ENCODE peak calls at places on chromosomes 4 and X, in five cellular contexts. G is fibroblast of pulmonary artery, R is astrocyte of the spinal cord, L is astrocyte of the cerebellum, C is body of pancreas. B is an unnamed sample.

GRCh38 chrX:47160781-47161180 is 15.8 kb downstream of the RBM10 start:
- DNase-seq in R (no peak), C (no peak), G (no peak), L (no peak), B (no peak)

GRCh38 chr4:93788712-93789111 is 39.8 kb upstream of the ATOH1 start:
- DNase-seq in R (peak), G (peak), C (no peak), L (peak), B (no peak)

GRCh38 chr4:88063634-88064296 is 56.3 kb downstream of the PKD2 start:
- DNase-seq in L (no peak), R (no peak), C (no peak), G (no peak), B (no peak)

GRCh38 chr4:5753766-5754528 is 42.9 kb downstream of the EVC start:
- DNase-seq in C (no peak), R (peak), G (peak), L (peak), B (peak)

GRCh38 chr4:140427104-140427918 is at the start of gene CLGN:
- DNase-seq in G (peak), L (peak), C (peak), R (peak), B (peak)

GRCh38 chr4:1208970-1209704 is 36.8 kb upstream of the SPON2 start:
- DNase-seq in L (no peak), R (no peak), G (peak), C (peak), B (peak)

GRCh38 chr4:173328236-173328901 is 5.8 kb downstream of the HMGB2 start:
- DNase-seq in R (no peak), G (no peak), L (no peak), C (no peak), B (no peak)

GRCh38 chr4:107862658-107863057 is 37.9 kb downstream of the SGMS2 start:
- DNase-seq in C (peak), R (peak), L (no peak), G (peak), B (peak)

GRCh38 chrX:7133036-7133412 is 14.5 kb upstream of the STS start:
- DNase-seq in L (no peak), R (peak), C (no peak), G (peak), B (no peak)

GRCh38 chr4:65917486-65917885 is 247.2 kb upstream of the EPHA5 start:
- DNase-seq in R (peak), G (peak), L (no peak), C (no peak), B (no peak)

GRCh38 chrX:48989483-48989882 is 12.6 kb downstream of the GRIPAP1 start:
- DNase-seq in L (no peak), C (no peak), G (peak), R (no peak), B (no peak)

GRCh38 chr4:108053281-108053701 is 63.6 kb downstream of the HADH start:
- DNase-seq in L (no peak), R (no peak), G (no peak), C (no peak), B (peak)

GRCh38 chr4:183906486-183906735 is 1.3 kb downstream of the STOX2 start:
- DNase-seq in G (no peak), C (no peak), L (no peak), R (no peak), B (no peak)
- H3K4me3 ChIP-seq in G (peak), C (peak), L (peak), R (peak), B (peak)

DNA sequence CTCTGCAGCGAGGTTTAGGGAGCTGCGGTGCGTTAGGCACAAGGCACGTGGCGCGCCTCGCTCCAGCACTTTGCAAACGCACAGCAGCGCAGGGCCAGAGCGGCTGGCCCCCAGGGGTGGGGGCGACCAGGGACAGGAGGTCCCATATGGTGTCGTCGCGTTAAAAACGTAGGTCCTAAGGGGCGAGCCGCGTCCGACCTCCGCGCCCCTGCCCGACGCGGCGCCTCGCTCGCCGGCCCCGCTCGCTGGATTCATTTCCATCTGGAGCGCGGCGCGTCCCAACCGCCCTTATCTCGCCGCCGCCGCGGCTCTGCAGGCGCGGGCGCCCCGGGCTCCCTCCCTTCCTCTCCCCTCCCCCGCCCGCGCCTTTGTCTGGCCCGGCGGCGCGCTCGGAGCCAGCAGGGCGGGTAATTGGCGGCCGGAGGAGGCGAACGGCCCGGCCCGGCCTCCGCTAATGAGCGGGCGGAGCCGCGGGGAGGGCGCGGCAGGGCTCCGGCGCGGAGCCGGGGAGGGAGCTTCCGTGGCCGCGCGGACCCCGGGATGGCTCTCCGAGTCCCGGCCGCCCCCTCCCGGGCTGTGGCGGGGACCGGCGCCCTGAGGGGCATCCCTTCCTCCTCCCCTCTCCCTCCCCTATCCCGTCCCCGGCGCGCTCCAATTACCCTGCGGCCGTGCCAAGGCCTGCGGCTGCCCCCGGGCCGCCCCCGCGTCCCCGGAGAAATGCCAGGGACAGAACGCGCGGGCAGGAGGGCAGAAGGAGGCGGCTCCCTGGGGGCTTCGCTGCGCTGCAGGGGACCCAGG is 409.0 kb downstream of the BCOR start:
- DNase-seq in L (no peak), C (peak), R (peak), G (peak), B (no peak)
- H3K4me3 ChIP-seq in L (peak), C (no peak), R (peak), G (peak), B (peak)

GRCh38 chr4:60042941-60043340 is 1157.2 kb upstream of the ADGRL3 start:
- DNase-seq in R (no peak), G (no peak), L (no peak), C (no peak), B (no peak)

GRCh38 chr4:60039908-60040307 is 1160.2 kb upstream of the ADGRL3 start:
- DNase-seq in R (no peak), G (no peak), L (no peak), C (no peak), B (no peak)

DNA sequence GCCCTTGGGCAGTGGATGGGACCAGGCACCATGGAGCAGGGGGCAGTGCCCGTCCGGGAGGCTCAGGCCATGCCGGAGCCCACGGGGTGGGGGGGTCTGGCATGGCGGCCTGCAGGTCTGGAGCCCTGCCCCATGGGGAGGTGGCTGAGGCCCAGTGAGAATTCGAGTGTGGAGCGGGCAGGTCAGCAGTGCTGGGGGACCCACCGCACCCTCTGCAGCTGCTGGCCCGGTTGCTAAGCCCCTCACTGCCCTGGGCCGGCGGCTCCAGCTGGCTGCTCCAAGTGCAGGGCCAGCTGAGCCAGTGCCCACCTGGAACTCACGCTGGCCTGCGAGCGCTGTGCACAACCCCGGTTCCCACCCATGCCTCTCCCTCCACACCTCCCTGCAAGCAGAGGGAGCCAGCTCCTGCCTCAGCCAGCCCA is 1157.9 kb upstream of the ADGRL3 start:
- DNase-seq in L (no peak), R (no peak), C (no peak), G (no peak), B (no peak)
- H3K4me3 ChIP-seq in L (no peak), R (no peak), C (no peak), G (no peak), B (no peak)

DNA sequence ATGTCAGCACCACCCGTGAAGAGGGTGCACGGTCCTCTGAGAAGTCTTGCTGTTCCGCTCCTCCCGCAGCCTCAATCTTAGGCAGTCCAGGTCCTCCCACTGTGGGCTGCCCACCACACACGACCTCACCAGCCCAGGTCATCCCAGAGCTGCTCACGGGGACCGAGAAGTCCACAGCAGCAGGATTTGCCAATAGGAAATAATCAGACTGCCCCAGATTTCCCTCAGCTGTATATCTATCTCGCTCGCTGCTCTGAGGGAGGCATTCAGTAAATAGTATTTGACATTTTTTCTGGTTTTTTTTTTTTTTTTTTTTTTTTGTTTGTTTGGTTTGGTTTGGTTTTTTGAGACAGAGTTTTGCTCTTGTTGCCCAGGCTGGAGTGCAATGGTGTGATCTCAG is 83.8 kb downstream of the STOX2 start:
- DNase-seq in R (no peak), L (no peak), C (no peak), G (no peak), B (no peak)
- H3K4me3 ChIP-seq in R (no peak), L (no peak), C (no peak), G (no peak), B (no peak)

GRCh38 chr4:16243285-16243684 is 17.0 kb upstream of the TAPT1 start:
- DNase-seq in L (no peak), R (no peak), G (no peak), C (no peak), B (no peak)

GRCh38 chr4:16237715-16238114 is 11.4 kb upstream of the TAPT1 start:
- DNase-seq in L (no peak), G (no peak), R (no peak), C (no peak), B (no peak)

GRCh38 chr4:16239086-16239485 is 12.8 kb upstream of the TAPT1 start:
- DNase-seq in G (no peak), C (no peak), R (no peak), L (no peak), B (no peak)

GRCh38 chr4:16238304-16238703 is 12.0 kb upstream of the TAPT1 start:
- DNase-seq in R (no peak), C (no peak), G (no peak), L (no peak), B (no peak)

GRCh38 chr4:16240300-16240699 is 14.0 kb upstream of the TAPT1 start:
- DNase-seq in G (no peak), C (no peak), L (no peak), R (no peak), B (no peak)
- H3K4me3 ChIP-seq in G (no peak), C (no peak), L (no peak), R (no peak), B (no peak)